ENCODE peak calls at places on chromosomes 2 and 18, in five cellular contexts. One of them, this sample, is unnamed.
A peak's percentile ranks its signal among the peaks of the same experiment; 100 is the strongest.

GRCh38 chr2:60476206-60476946 is 77.1 kb downstream of the BCL11A start:
- DNase-seq in body of pancreas: peak; percentile 42
- DNase-seq in CD8-positive, alpha-beta memory T cell: no peak
- DNase-seq in BE2C: no peak
- DNase-seq in tibial artery: no peak
- DNase-seq in this sample: no peak

GRCh38 chr18:50748243-50749229 is 71.3 kb downstream of the MRO start:
- DNase-seq in body of pancreas: no peak
- DNase-seq in CD8-positive, alpha-beta memory T cell: no peak
- DNase-seq in BE2C: no peak
- DNase-seq in tibial artery: no peak
- DNase-seq in this sample: no peak

GRCh38 chr2:226211439-226211838 is 588.2 kb downstream of the IRS1 start:
- DNase-seq in body of pancreas: peak; percentile 14
- DNase-seq in CD8-positive, alpha-beta memory T cell: no peak
- DNase-seq in BE2C: no peak
- DNase-seq in tibial artery: no peak
- DNase-seq in this sample: peak; percentile 17

GRCh38 chr2:144703852-144704324 is 184.0 kb upstream of the ZEB2 start:
- DNase-seq in body of pancreas: no peak
- DNase-seq in CD8-positive, alpha-beta memory T cell: no peak
- DNase-seq in BE2C: no peak
- DNase-seq in tibial artery: peak; percentile 46
- DNase-seq in this sample: peak; percentile 19

GRCh38 chr2:56801770-56802169 is 618.0 kb downstream of the CCDC85A start:
- DNase-seq in body of pancreas: no peak
- DNase-seq in CD8-positive, alpha-beta memory T cell: no peak
- DNase-seq in BE2C: no peak
- DNase-seq in tibial artery: no peak
- DNase-seq in this sample: no peak

GRCh38 chr18:51884039-51884438 is 456.0 kb upstream of the DCC start:
- DNase-seq in body of pancreas: no peak
- DNase-seq in CD8-positive, alpha-beta memory T cell: no peak
- DNase-seq in BE2C: no peak
- DNase-seq in tibial artery: no peak
- DNase-seq in this sample: no peak

GRCh38 chr18:8121942-8122480 is 487.2 kb upstream of the RAB12 start:
- DNase-seq in body of pancreas: no peak
- DNase-seq in CD8-positive, alpha-beta memory T cell: no peak
- DNase-seq in BE2C: no peak
- DNase-seq in tibial artery: no peak
- DNase-seq in this sample: peak; percentile 3

GRCh38 chr2:105176429-105176828 is 65.1 kb upstream of the GPR45 start:
- DNase-seq in body of pancreas: no peak
- DNase-seq in CD8-positive, alpha-beta memory T cell: no peak
- DNase-seq in BE2C: no peak
- DNase-seq in tibial artery: no peak
- DNase-seq in this sample: no peak

GRCh38 chr2:46117379-46117778 is 179.8 kb upstream of the EPAS1 start:
- DNase-seq in body of pancreas: no peak
- DNase-seq in CD8-positive, alpha-beta memory T cell: no peak
- DNase-seq in BE2C: no peak
- DNase-seq in tibial artery: no peak
- DNase-seq in this sample: peak; percentile 85

GRCh38 chr18:58391113-58391892 is 237.6 kb downstream of the ALPK2 start:
- DNase-seq in body of pancreas: no peak
- DNase-seq in CD8-positive, alpha-beta memory T cell: no peak
- DNase-seq in BE2C: no peak
- DNase-seq in tibial artery: no peak
- DNase-seq in this sample: no peak

GRCh38 chr2:192570786-192571185 is 376.1 kb upstream of the TMEFF2 start:
- DNase-seq in body of pancreas: no peak
- DNase-seq in CD8-positive, alpha-beta memory T cell: no peak
- DNase-seq in BE2C: no peak
- DNase-seq in tibial artery: no peak
- DNase-seq in this sample: no peak

GRCh38 chr2:239152916-239153305 is 247.9 kb downstream of the HDAC4 start:
- DNase-seq in body of pancreas: no peak
- DNase-seq in CD8-positive, alpha-beta memory T cell: no peak
- DNase-seq in BE2C: no peak
- DNase-seq in tibial artery: peak; percentile 4
- DNase-seq in this sample: no peak

GRCh38 chr2:25174192-25174861 is 5.9 kb upstream of the POMC start:
- DNase-seq in body of pancreas: no peak
- DNase-seq in CD8-positive, alpha-beta memory T cell: no peak
- DNase-seq in BE2C: no peak
- DNase-seq in tibial artery: no peak
- DNase-seq in this sample: no peak
- H3K27me3 ChIP-seq in body of pancreas: no peaks in the 10 kb centered on the region
- H3K27me3 ChIP-seq in CD8-positive, alpha-beta memory T cell: peaks cover 6% of the 10 kb centered on the region
- H3K27me3 ChIP-seq in BE2C: peaks cover 7% of the 10 kb centered on the region
- H3K27me3 ChIP-seq in tibial artery: no peaks in the 10 kb centered on the region
- H3K27me3 ChIP-seq in this sample: peaks cover 10% of the 10 kb centered on the region

DNA sequence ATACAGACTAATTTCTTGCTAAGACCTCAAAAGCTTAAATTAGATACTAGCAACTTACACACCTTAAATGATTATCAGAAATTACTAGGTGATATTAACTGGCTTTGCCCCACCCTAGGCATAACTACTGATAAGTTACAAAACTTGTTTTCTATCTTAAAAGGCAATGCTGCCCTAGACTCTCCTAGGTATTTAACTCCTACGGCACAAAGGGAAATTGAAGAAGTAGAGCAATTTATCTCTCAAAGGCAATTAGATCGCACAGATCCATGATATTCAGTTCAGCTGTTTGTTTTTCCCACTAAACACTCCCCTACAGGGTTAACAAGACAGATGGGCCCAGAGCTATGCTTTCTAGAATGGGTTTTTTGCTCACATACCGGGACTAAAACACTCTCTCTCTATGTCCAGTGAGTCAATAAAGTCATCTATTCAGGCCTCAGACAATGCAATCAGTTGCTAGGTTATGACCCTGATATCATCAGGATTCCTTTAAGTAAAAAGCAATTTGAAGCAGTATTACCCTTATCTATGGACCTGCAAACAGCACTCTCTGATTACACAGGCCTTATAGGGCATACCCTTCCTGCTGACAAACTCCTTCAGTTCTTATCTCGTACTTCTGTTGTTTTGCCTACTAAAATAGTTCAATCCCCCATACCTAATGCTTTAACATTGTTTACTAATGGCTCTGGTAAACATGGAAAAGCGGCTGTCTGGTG is 14.3 kb downstream of the MAP3K2 start:
- DNase-seq in body of pancreas: no peak
- DNase-seq in CD8-positive, alpha-beta memory T cell: no peak
- DNase-seq in BE2C: no peak
- DNase-seq in tibial artery: no peak
- DNase-seq in this sample: no peak
- H3K9me3 ChIP-seq in body of pancreas: no peaks in the 10 kb centered on the region
- H3K9me3 ChIP-seq in CD8-positive, alpha-beta memory T cell: peaks cover 6% of the 10 kb centered on the region
- H3K9me3 ChIP-seq in BE2C: no peaks in the 10 kb centered on the region
- H3K9me3 ChIP-seq in tibial artery: no peaks in the 10 kb centered on the region
- H3K9me3 ChIP-seq in this sample: peaks cover 11% of the 10 kb centered on the region

DNA sequence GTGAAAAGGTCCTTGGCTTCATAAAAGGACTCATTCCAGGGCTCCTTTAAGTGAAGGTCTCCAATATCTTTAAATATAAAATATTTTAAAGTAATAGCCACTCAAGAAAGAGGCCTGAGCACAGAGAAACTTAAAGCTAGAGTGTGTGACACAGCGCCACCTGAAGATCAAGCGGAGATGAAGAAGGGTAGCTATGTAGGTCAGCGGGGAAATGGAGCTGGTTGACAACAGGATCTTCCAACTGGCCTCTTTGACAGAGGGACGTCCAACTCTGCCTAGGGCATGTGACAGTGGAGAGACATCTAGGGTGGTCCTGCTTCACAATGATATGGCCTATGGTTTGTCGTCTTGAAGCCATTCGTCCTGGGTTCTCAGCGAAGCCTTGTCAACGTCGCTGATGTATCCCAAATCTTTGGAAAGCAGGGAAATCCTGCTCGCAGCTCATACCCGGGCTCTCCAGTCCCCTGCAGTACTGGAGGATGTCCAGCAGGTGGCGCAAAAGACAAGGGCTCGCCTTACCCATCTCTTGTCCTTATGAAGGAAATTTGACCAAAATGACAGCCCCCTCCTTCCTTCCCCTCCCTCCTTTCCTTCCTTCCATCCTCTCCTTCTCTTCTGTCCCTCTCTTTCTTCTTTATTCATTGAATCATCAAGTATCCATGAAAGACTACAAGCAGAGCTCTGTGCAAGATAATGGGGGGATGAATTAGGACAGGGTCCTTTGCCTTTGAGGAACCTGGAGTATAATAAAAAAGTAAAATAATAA is 59.6 kb downstream of the LONRF2 start:
- DNase-seq in body of pancreas: peak; percentile 73
- DNase-seq in CD8-positive, alpha-beta memory T cell: peak; percentile 54
- DNase-seq in BE2C: peak; percentile 56
- DNase-seq in tibial artery: peak; percentile 34
- DNase-seq in this sample: peak; percentile 50
- H3K4me3 ChIP-seq in body of pancreas: no peak overlapping the region
- H3K4me3 ChIP-seq in CD8-positive, alpha-beta memory T cell: no peak overlapping the region
- H3K4me3 ChIP-seq in BE2C: peak overlapping the region; percentile 45
- H3K4me3 ChIP-seq in tibial artery: no peak overlapping the region
- H3K4me3 ChIP-seq in this sample: no peak overlapping the region

GRCh38 chr2:48315847-48316194 is 214.1 kb upstream of the STON1 start:
- DNase-seq in body of pancreas: no peak
- DNase-seq in CD8-positive, alpha-beta memory T cell: peak; percentile 57
- DNase-seq in BE2C: peak; percentile 14
- DNase-seq in tibial artery: no peak
- DNase-seq in this sample: no peak

GRCh38 chr2:48312126-48312525 is 217.8 kb upstream of the STON1 start:
- DNase-seq in body of pancreas: no peak
- DNase-seq in CD8-positive, alpha-beta memory T cell: no peak
- DNase-seq in BE2C: no peak
- DNase-seq in tibial artery: no peak
- DNase-seq in this sample: no peak

GRCh38 chr2:48310581-48310980 is 219.4 kb upstream of the STON1 start:
- DNase-seq in body of pancreas: no peak
- DNase-seq in CD8-positive, alpha-beta memory T cell: no peak
- DNase-seq in BE2C: no peak
- DNase-seq in tibial artery: no peak
- DNase-seq in this sample: no peak

GRCh38 chr2:48309900-48310299 is 220.1 kb upstream of the STON1 start:
- DNase-seq in body of pancreas: no peak
- DNase-seq in CD8-positive, alpha-beta memory T cell: no peak
- DNase-seq in BE2C: no peak
- DNase-seq in tibial artery: no peak
- DNase-seq in this sample: no peak

DNA sequence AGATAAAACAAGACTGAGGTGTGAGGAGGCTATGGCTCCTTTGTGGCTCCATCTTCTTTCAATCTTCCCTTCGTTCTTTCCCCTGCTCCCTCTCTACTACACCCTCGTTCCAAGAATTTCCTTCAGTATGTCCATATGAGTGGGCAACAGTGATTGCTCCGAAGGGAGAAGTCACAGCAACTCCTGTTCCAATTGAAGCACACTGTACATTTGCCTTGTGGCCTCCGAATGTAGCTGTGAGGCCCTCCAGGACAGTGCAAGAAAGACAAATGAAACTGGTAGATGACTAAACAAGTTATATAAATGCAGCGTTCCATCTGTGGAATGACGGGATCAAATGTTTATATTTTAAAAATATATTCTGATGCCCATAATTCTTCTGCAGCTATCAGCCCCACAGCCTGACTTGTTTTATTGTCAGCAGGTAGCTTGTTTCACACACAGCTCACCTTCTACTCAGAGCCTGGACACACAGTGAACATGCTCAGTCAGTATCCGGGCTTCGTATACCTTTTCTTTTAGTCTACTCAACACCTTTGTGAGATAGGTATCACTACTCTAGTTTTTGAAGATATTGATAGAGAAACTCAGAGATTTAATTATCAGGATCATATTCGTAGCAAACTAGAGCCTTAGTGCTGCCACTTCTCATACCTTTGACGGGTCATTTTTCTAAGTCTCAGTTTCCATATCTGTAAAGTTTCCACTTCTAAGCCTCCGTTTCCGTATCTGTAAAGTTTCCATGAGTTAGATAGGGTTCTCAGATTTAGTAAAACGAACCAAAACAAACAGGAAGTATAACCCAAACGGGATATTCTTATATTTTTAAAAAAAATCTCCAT is 216.7 kb upstream of the STON1 start:
- DNase-seq in body of pancreas: no peak
- DNase-seq in CD8-positive, alpha-beta memory T cell: no peak
- DNase-seq in BE2C: no peak
- DNase-seq in tibial artery: no peak
- DNase-seq in this sample: no peak
- H3K27me3 ChIP-seq in body of pancreas: no peaks in the 10 kb centered on the region
- H3K27me3 ChIP-seq in CD8-positive, alpha-beta memory T cell: no peaks in the 10 kb centered on the region
- H3K27me3 ChIP-seq in BE2C: no peaks in the 10 kb centered on the region
- H3K27me3 ChIP-seq in tibial artery: no peaks in the 10 kb centered on the region
- H3K27me3 ChIP-seq in this sample: no peaks in the 10 kb centered on the region

GRCh38 chr2:200049086-200049485 is 93.7 kb downstream of the MAIP1 start:
- DNase-seq in body of pancreas: no peak
- DNase-seq in CD8-positive, alpha-beta memory T cell: no peak
- DNase-seq in BE2C: no peak
- DNase-seq in tibial artery: no peak
- DNase-seq in this sample: no peak
- H3K9me3 ChIP-seq in body of pancreas: no peaks in the 10 kb centered on the region
- H3K9me3 ChIP-seq in CD8-positive, alpha-beta memory T cell: no peaks in the 10 kb centered on the region
- H3K9me3 ChIP-seq in BE2C: no peaks in the 10 kb centered on the region
- H3K9me3 ChIP-seq in tibial artery: no peaks in the 10 kb centered on the region
- H3K9me3 ChIP-seq in this sample: no peaks in the 10 kb centered on the region

This sample was measured in MG63.